ENCODE peak calls at places on chromosome 14, in four cellular contexts. One of them, this sample, is unnamed.

GRCh38 chr14:74204481-74204880 is 34.8 kb upstream of the VSX2 start:
- DNase-seq in HEK293T: no peak
- DNase-seq in HepG2: no peak
- DNase-seq in K562: no peak
- DNase-seq in this sample: no peak

GRCh38 chr14:50363734-50364113 is 33.0 kb downstream of the CDKL1 start:
- DNase-seq in HepG2: no peak
- DNase-seq in HEK293T: no peak
- DNase-seq in K562: no peak
- DNase-seq in this sample: no peak

GRCh38 chr14:92456215-92457017 is 57.2 kb upstream of the RIN3 start:
- DNase-seq in K562: peak
- DNase-seq in HepG2: peak
- DNase-seq in HEK293T: peak
- DNase-seq in this sample: peak

GRCh38 chr14:97031530-97031929 is 234.3 kb downstream of the VRK1 start:
- DNase-seq in K562: no peak
- DNase-seq in HepG2: no peak
- DNase-seq in HEK293T: no peak
- DNase-seq in this sample: no peak

GRCh38 chr14:41607966-41608663 is 1.4 kb downstream of the LRFN5 start:
- DNase-seq in HEK293T: peak
- DNase-seq in HepG2: no peak
- DNase-seq in K562: no peak
- DNase-seq in this sample: peak

GRCh38 chr14:91649930-91650329 is 82.0 kb downstream of the CATSPERB start:
- DNase-seq in HEK293T: peak
- DNase-seq in K562: peak
- DNase-seq in HepG2: peak
- DNase-seq in this sample: no peak

GRCh38 chr14:25308244-25308643 is 258.3 kb upstream of the STXBP6 start:
- DNase-seq in HEK293T: no peak
- DNase-seq in HepG2: peak
- DNase-seq in K562: no peak
- DNase-seq in this sample: peak

GRCh38 chr14:99768381-99768780 is 24.8 kb upstream of the EML1 start:
- DNase-seq in K562: no peak
- DNase-seq in HEK293T: no peak
- DNase-seq in HepG2: no peak
- DNase-seq in this sample: no peak

GRCh38 chr14:93081875-93082570 is 33.7 kb downstream of the ITPK1 start:
- DNase-seq in HepG2: no peak
- DNase-seq in HEK293T: no peak
- DNase-seq in K562: no peak
- DNase-seq in this sample: no peak

GRCh38 chr14:53925201-53925766 is 31.3 kb downstream of the BMP4 start:
- DNase-seq in HepG2: no peak
- DNase-seq in K562: no peak
- DNase-seq in HEK293T: no peak
- DNase-seq in this sample: no peak

GRCh38 chr14:88791629-88792571 is 853 bp downstream of the EML5 start:
- DNase-seq in K562: no peak
- DNase-seq in HepG2: no peak
- DNase-seq in HEK293T: peak
- DNase-seq in this sample: peak

GRCh38 chr14:75232597-75232996 is 46.0 kb upstream of the FOS start:
- DNase-seq in K562: no peak
- DNase-seq in HEK293T: no peak
- DNase-seq in HepG2: no peak
- DNase-seq in this sample: no peak

GRCh38 chr14:99604766-99605298 is 825 bp upstream of the CCDC85C start:
- DNase-seq in HepG2: no peak
- DNase-seq in K562: peak
- DNase-seq in HEK293T: peak
- DNase-seq in this sample: peak

GRCh38 chr14:21204167-21205025 is 48.5 kb upstream of the OR5AU1 start:
- DNase-seq in K562: no peak
- DNase-seq in HepG2: no peak
- DNase-seq in HEK293T: no peak
- DNase-seq in this sample: no peak

GRCh38 chr14:55302770-55303472 is 31.7 kb downstream of the FBXO34 start:
- DNase-seq in K562: no peak
- DNase-seq in HepG2: no peak
- DNase-seq in HEK293T: no peak
- DNase-seq in this sample: no peak

GRCh38 chr14:81388236-81388801 is 11.8 kb downstream of the STON2 start:
- DNase-seq in HepG2: no peak
- DNase-seq in HEK293T: no peak
- DNase-seq in K562: no peak
- DNase-seq in this sample: no peak

GRCh38 chr14:63039800-63040380 is 5.4 kb downstream of the KCNH5 start:
- DNase-seq in HEK293T: peak
- DNase-seq in K562: no peak
- DNase-seq in HepG2: peak
- DNase-seq in this sample: no peak

GRCh38 chr14:103623883-103624482 is 5.0 kb upstream of the KLC1 start:
- DNase-seq in HepG2: no peak
- DNase-seq in K562: no peak
- DNase-seq in HEK293T: no peak
- DNase-seq in this sample: no peak

GRCh38 chr14:29846339-29847129 is 81.1 kb downstream of the PRKD1 start:
- DNase-seq in HepG2: no peak
- DNase-seq in HEK293T: no peak
- DNase-seq in K562: no peak
- DNase-seq in this sample: no peak
- TF ChIP-seq ELF4 in HepG2: no peak
- TF ChIP-seq ELF4 in HEK293T: no peak
- TF ChIP-seq ELF4 in K562: no peak
- TF ChIP-seq ELF4 in this sample: no peak

GRCh38 chr14:68014771-68015170 is 195.2 kb downstream of the RAD51B start:
- DNase-seq in HepG2: no peak
- DNase-seq in K562: no peak
- DNase-seq in HEK293T: no peak
- DNase-seq in this sample: no peak
- TF ChIP-seq ELF4 in HepG2: no peak
- TF ChIP-seq ELF4 in K562: no peak
- TF ChIP-seq ELF4 in HEK293T: no peak
- TF ChIP-seq ELF4 in this sample: no peak

GRCh38 chr14:77882631-77883030 is 82.7 kb downstream of the ADCK1 start:
- DNase-seq in K562: no peak
- DNase-seq in HEK293T: no peak
- DNase-seq in HepG2: no peak
- DNase-seq in this sample: no peak
- TF ChIP-seq ELF4 in K562: no peak
- TF ChIP-seq ELF4 in HEK293T: no peak
- TF ChIP-seq ELF4 in HepG2: no peak
- TF ChIP-seq ELF4 in this sample: no peak

GRCh38 chr14:51481643-51482042 is 170.1 kb upstream of the FRMD6 start:
- DNase-seq in HepG2: no peak
- DNase-seq in K562: no peak
- DNase-seq in HEK293T: no peak
- DNase-seq in this sample: no peak
- TF ChIP-seq ELF4 in HepG2: no peak
- TF ChIP-seq ELF4 in K562: no peak
- TF ChIP-seq ELF4 in HEK293T: no peak
- TF ChIP-seq ELF4 in this sample: no peak

DNA sequence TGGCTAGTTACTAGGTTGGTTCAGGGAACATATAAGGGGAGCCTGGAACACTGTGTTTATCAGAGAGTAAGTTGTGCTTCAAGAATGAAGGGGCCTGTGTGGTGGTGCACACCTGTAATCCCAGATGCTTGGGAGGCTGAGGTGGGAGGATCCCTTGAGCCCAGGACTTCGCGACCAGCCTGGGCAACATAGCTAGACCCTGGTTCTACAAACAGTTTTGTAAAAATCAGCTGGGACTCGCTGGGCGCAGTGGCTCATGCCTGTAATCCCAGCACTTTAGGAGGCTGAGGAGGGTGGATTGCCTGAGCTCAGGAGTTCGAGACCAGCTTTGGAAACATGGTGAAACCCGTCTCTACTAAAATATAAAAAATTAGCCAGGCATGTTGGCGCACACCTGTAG is 42.1 kb upstream of the GPR132 start:
- DNase-seq in HepG2: no peak
- DNase-seq in K562: no peak
- DNase-seq in HEK293T: no peak
- DNase-seq in this sample: no peak
- TF ChIP-seq ELF4 in HepG2: no peak
- TF ChIP-seq ELF4 in K562: no peak
- TF ChIP-seq ELF4 in HEK293T: no peak
- TF ChIP-seq ELF4 in this sample: no peak

DNA sequence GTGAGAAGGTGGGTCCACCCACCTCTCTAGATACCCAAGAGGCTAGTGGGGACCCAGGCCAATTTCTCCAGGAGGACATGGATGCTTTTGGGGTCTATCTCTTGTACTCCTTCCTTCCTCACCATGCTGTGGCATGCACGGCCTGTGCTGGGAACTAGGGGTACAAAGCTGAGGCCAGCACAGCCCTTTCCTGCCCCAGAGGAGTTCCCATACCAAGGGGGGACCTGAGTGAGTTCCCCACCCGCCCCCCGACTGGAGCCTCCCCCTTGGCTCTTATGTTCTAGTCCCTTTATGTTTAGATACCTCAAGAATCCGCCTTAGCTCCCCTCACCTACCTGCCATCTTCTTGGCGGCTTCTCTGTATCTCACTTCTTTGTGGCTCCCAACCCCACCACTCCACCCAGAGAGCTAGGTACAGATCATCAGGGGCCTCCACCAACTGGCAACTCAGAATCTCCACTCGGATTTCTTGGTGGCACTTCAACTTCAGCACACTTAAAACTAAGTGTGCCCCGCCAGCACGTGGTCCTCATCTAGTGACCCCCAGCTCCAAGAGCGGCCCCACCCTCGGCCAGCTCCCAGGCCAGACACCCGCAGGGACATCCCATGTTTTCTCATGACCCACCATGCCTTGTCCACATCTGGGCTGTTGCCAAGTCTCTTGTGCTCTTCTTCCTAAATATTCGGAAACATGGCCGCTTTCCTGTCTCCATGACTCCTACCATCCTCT is 115.2 kb upstream of the RTL1 start:
- DNase-seq in K562: no peak
- DNase-seq in HEK293T: no peak
- DNase-seq in HepG2: no peak
- DNase-seq in this sample: peak
- TF ChIP-seq ELF4 in K562: no peak
- TF ChIP-seq ELF4 in HEK293T: no peak
- TF ChIP-seq ELF4 in HepG2: no peak
- TF ChIP-seq ELF4 in this sample: no peak

This sample was measured in WTC11.